ENCODE peak calls at places on chromosomes 16 and 17, in ten cellular contexts. G is psoas muscle, C is fibroblast of the aortic adventitia, M is fibroblast of lung, K is AG10803, L is H9, T is uterus, O is neural progenitor cell, Y is HFF-Myc, B is RWPE1. X is an unnamed sample.

GRCh38 chr17:57945999-57946797 is 9.0 kb downstream of the CUEDC1 start:
- DNase-seq in C (peak; percentile 35), Y (no peak), B (peak; percentile 74), K (peak; percentile 91), L (no peak), T (no peak), O (no peak), M (peak; percentile 42), G (no peak), X (peak; percentile 42)

GRCh38 chr16:80319181-80319580 is 221.6 kb upstream of the DYNLRB2 start:
- DNase-seq in G (no peak), B (no peak), M (no peak), O (no peak), T (no peak), L (no peak), K (no peak), C (no peak), Y (no peak), X (peak; percentile 35)

GRCh38 chr16:58638148-58639036 is 8.8 kb upstream of the CNOT1 start:
- DNase-seq in O (peak; percentile 35), T (peak; percentile 43), G (no peak), C (peak; percentile 89), B (peak; percentile 81), M (peak; percentile 87), L (peak; percentile 72), Y (peak; percentile 74), K (peak; percentile 92), X (peak; percentile 84)

GRCh38 chr17:8072727-8073461 is 14.6 kb downstream of the ALOX12B start:
- DNase-seq in B (no peak), M (no peak), K (no peak), Y (no peak), T (no peak), L (peak; percentile 61), G (no peak), O (peak; percentile 54), C (no peak), X (no peak)

GRCh38 chr17:30299000-30299399 is 7.3 kb upstream of the BLMH start:
- DNase-seq in G (no peak), L (no peak), M (peak; percentile 46), T (no peak), K (no peak), B (no peak), Y (no peak), C (peak; percentile 47), O (no peak), X (no peak)

GRCh38 chr17:40378966-40379365 is 14.4 kb upstream of the GJD3 start:
- DNase-seq in O (no peak), C (no peak), T (no peak), Y (no peak), G (no peak), K (peak; percentile 12), L (no peak), M (no peak), B (no peak), X (no peak)

GRCh38 chr16:30805370-30806169 is 18.6 kb upstream of the ZNF629 start:
- DNase-seq in L (peak; percentile 77), G (peak; percentile 96), M (peak; percentile 83), C (peak; percentile 80), T (peak; percentile 84), Y (no peak), B (peak; percentile 77), K (peak; percentile 81), O (peak; percentile 90), X (peak; percentile 81)

GRCh38 chr16:47132310-47132709 is 11.4 kb downstream of the NETO2 start:
- DNase-seq in G (no peak), K (no peak), T (no peak), M (peak; percentile 34), C (peak; percentile 11), O (no peak), Y (no peak), B (no peak), L (no peak), X (no peak)

GRCh38 chr16:11225677-11226549 is 30.1 kb downstream of the SOCS1 start:
- DNase-seq in Y (no peak), L (no peak), C (no peak), B (no peak), M (no peak), O (no peak), G (no peak), T (no peak), K (no peak), X (no peak)

GRCh38 chr17:17532991-17533390 is 36.8 kb upstream of the RASD1 start:
- DNase-seq in G (no peak), K (no peak), L (no peak), C (no peak), M (no peak), O (no peak), T (no peak), Y (no peak), B (no peak), X (no peak)

GRCh38 chr17:11551442-11551841 is 46.8 kb upstream of the DNAH9 start:
- DNase-seq in Y (no peak), M (no peak), L (no peak), B (no peak), C (no peak), T (no peak), O (no peak), K (no peak), G (no peak), X (no peak)

GRCh38 chr17:79832211-79833109 is 6.8 kb downstream of the CBX4 start:
- DNase-seq in T (no peak), O (peak; percentile 80), B (no peak), K (no peak), G (no peak), C (no peak), M (no peak), L (peak; percentile 73), Y (no peak), X (no peak)

GRCh38 chr17:32909787-32910369 is 18.1 kb upstream of the TMEM98 start:
- DNase-seq in Y (peak; percentile 86), B (peak; percentile 70), L (peak; percentile 90), O (peak; percentile 82), G (no peak), T (peak; percentile 78), K (peak; percentile 91), C (peak; percentile 89), M (peak; percentile 87), X (peak; percentile 78)

GRCh38 chr16:11151156-11151904 is 104.7 kb downstream of the SOCS1 start:
- DNase-seq in C (no peak), O (no peak), L (no peak), K (no peak), Y (no peak), B (no peak), M (no peak), G (no peak), T (no peak), X (no peak)

GRCh38 chr17:82592289-82592683 is 56.0 kb downstream of the WDR45B start:
- DNase-seq in C (no peak), B (no peak), O (no peak), L (no peak), M (peak; percentile 6), Y (no peak), T (no peak), G (no peak), K (peak; percentile 9), X (no peak)

GRCh38 chr16:8493885-8494487 is 96.3 kb downstream of the TMEM114 start:
- DNase-seq in O (peak; percentile 53), Y (no peak), G (no peak), B (no peak), K (no peak), T (no peak), M (no peak), L (peak; percentile 37), C (no peak), X (no peak)

GRCh38 chr17:17500999-17501605 is 4.9 kb upstream of the RASD1 start:
- DNase-seq in C (no peak), O (peak; percentile 59), M (no peak), Y (no peak), G (no peak), B (no peak), K (no peak), T (no peak), L (peak; percentile 80), X (no peak)

GRCh38 chr16:57648590-57649442 is 19.3 kb upstream of the ADGRG3 start:
- DNase-seq in O (peak; percentile 88), K (peak; percentile 61), B (peak; percentile 84), M (peak; percentile 73), G (peak; percentile 82), Y (peak; percentile 45), T (peak; percentile 63), L (peak; percentile 88), C (peak; percentile 78), X (peak; percentile 85)

GRCh38 chr16:75011634-75012307 is 12.9 kb downstream of the ZNRF1 start:
- DNase-seq in L (no peak), M (peak; percentile 89), Y (peak; percentile 58), O (no peak), K (peak; percentile 86), C (peak; percentile 94), B (peak; percentile 91), G (no peak), T (peak; percentile 60), X (peak; percentile 92)

GRCh38 chr17:78736526-78737079 is 45.5 kb downstream of the CYTH1 start:
- DNase-seq in T (peak; percentile 68), K (no peak), L (peak; percentile 91), M (no peak), G (peak; percentile 80), B (peak; percentile 85), C (peak; percentile 57), Y (no peak), O (no peak), X (peak; percentile 88)

GRCh38 chr17:16886655-16887322 is 85.1 kb downstream of the TNFRSF13B start:
- DNase-seq in M (no peak), T (no peak), K (peak; percentile 50), O (no peak), G (no peak), Y (no peak), L (no peak), B (no peak), C (no peak), X (no peak)

GRCh38 chr16:67013823-67014640 is 14.9 kb upstream of the CBFB start:
- DNase-seq in M (peak; percentile 46), G (peak; percentile 92), T (peak; percentile 80), K (peak; percentile 54), O (peak; percentile 86), L (peak; percentile 53), Y (no peak), C (peak; percentile 68), B (peak; percentile 44), X (peak; percentile 44)
- TF ChIP-seq CTCF in M (no peak), G (peak; percentile 26), T (peak; percentile 33), K (no peak), O (peak; percentile 35), L (peak; percentile 35), Y (no peak), C (peak; percentile 5), B (peak; percentile 30), X (no peak)

GRCh38 chr16:3863587-3863986 is 16.9 kb downstream of the CREBBP start:
- DNase-seq in G (no peak), L (no peak), M (no peak), C (no peak), O (no peak), B (no peak), Y (no peak), T (no peak), K (no peak), X (no peak)
- TF ChIP-seq CTCF in G (peak; percentile 9), L (no peak), M (no peak), C (no peak), O (no peak), B (no peak), Y (no peak), T (no peak), K (no peak), X (no peak)

GRCh38 chr16:27819356-27819755 is 244.2 kb downstream of the GSG1L start:
- DNase-seq in T (no peak), C (no peak), G (no peak), Y (no peak), L (no peak), K (no peak), O (no peak), M (no peak), B (no peak), X (no peak)
- TF ChIP-seq CTCF in T (no peak), C (no peak), G (no peak), Y (no peak), L (no peak), K (no peak), O (no peak), M (no peak), B (no peak), X (no peak)

GRCh38 chr17:64148699-64149098 is 18.8 kb upstream of the ERN1 start:
- DNase-seq in T (no peak), K (peak; percentile 29), G (peak; percentile 85), C (no peak), L (peak; percentile 54), Y (no peak), O (no peak), M (no peak), B (no peak), X (peak; percentile 60)
- TF ChIP-seq CTCF in T (no peak), K (no peak), G (peak; percentile 34), C (no peak), L (no peak), Y (no peak), O (no peak), M (no peak), B (no peak), X (no peak)

X was measured in MCF 10A.